ENCODE peak calls at places on chromosomes 12 and 14, in five cellular contexts. U, G, D, L and C are unnamed samples.

GRCh38 chr12:117580718-117581062 is 219.3 kb upstream of the NOS1 start:
- DNase-seq in U (peak; percentile 11), G (peak; percentile 47), D (no peak), L (peak; percentile 47), C (peak; percentile 97)

GRCh38 chr12:106021516-106021915 is 117.2 kb downstream of the NUAK1 start:
- DNase-seq in U (no peak), G (no peak), D (no peak), L (no peak), C (no peak)

GRCh38 chr12:96197503-96198272 is 3.5 kb downstream of the ELK3 start:
- DNase-seq in U (no peak), G (no peak), D (peak; percentile 96), L (peak; percentile 96), C (no peak)

GRCh38 chr14:34614638-34615037 is 15.3 kb downstream of the SNX6 start:
- DNase-seq in U (no peak), G (no peak), D (no peak), L (no peak), C (no peak)

GRCh38 chr12:75779891-75780501 is 251.6 kb downstream of the PHLDA1 start:
- DNase-seq in U (no peak), G (no peak), D (no peak), L (no peak), C (no peak)

GRCh38 chr14:97878206-97878605 is 1081.0 kb downstream of the VRK1 start:
- DNase-seq in U (no peak), G (no peak), D (no peak), L (no peak), C (no peak)

GRCh38 chr12:82357340-82357739 is 847 bp downstream of the CCDC59 start:
- DNase-seq in U (no peak), G (no peak), D (peak; percentile 48), L (no peak), C (no peak)

GRCh38 chr12:47705571-47706425 is at the start of gene RPAP3:
- DNase-seq in U (peak; percentile 98), G (peak; percentile 97), D (peak; percentile 99), L (peak; percentile 95), C (peak; percentile 98)

DNA sequence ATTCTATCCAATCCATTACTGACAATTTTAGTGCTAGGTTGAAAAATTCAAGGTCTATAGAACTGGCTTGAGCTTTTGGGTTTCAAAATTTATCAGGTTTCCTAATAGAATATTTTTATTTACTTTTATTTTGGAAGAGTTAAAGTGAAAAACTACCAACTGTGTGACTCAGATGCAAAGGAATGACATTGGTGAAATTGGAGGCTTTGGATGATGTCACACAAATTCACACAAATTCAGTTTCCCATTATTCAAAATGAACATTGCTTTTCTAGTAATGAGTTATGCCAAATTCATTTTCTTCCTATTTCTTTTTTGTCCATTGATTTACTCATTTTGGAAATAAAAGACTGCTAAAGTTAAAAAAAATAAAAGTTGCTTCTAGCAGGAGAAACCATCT is 186.9 kb downstream of the ALX1 start:
- DNase-seq in U (no peak), G (no peak), D (peak; percentile 37), L (peak; percentile 66), C (no peak)
- TF ChIP-seq EZH2phosphoT487 in U (no peak), G (no peak), D (no peak), L (no peak), C (no peak)

GRCh38 chr12:93852067-93852466 is 174.9 kb downstream of the CRADD start:
- DNase-seq in U (no peak), G (no peak), D (no peak), L (no peak), C (no peak)
- H2AFZ ChIP-seq in U (no peak overlapping the region), G (no peak overlapping the region), D (no peak overlapping the region), L (no peak overlapping the region), C (no peak overlapping the region)

DNA sequence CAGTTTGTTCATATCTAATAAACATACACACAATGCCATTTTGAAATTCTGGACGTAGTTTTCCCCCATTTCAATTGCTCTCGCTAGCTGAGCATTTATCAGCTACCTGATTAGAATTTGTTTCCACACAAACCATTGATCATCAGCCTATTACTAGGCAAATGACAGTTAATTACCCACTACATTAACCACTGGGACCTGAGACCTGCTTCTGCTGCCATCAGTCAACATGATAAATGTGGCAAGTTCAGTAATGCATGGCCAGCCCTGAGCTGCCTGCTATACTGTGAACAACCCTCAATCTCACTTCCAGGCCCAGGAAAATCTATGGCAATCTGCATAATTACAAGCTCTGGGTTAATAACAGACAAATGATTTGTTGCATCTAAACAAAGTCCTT is 43.5 kb downstream of the LMO3 start:
- DNase-seq in U (no peak), G (no peak), D (no peak), L (no peak), C (no peak)
- TF ChIP-seq EZH2phosphoT487 in U (no peak), G (no peak), D (no peak), L (no peak), C (no peak)

DNA sequence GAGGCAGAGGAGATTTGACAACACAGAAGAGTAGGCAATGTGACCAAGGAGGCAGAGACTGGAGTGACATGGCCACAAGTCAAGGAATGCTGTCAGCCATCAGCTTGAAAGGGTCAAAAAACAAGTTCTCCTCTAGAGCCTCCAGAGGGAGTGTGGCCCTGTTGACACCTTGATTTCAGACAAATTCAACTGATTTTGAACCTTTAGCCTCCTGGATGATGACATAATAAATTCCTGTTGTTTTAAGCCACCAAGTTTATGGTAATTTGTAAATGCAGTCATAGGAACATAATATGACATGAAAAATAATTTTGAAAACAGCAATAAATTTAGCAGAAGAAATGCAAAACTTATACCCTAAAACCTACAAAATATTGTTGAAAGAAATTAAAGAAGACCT is 8.5 kb upstream of the NGDN start:
- DNase-seq in U (no peak), G (no peak), D (no peak), L (no peak), C (peak; percentile 41)
- H2AFZ ChIP-seq in U (no peak overlapping the region), G (no peak overlapping the region), D (no peak overlapping the region), L (no peak overlapping the region), C (no peak overlapping the region)

DNA sequence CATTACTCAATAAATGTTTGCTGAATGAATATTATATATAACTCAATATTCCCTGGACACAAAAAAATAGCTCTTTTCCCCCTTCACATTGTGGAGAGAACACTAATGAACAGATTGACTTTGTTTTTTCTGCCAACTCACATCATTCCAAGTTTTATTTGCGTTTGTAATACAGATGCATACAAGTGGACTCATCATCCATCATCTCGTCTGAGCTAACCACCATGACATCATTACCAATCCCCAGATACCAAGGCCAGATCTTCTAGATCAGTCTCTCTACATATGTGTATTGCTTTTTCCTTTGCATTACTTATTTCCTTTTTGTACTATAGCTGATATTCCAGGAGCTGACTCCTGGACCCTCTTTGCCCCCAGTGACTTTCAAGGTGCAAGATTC is 193.0 kb upstream of the EEA1 start:
- DNase-seq in U (no peak), G (no peak), D (peak; percentile 69), L (peak; percentile 54), C (no peak)
- TF ChIP-seq EZH2phosphoT487 in U (no peak), G (no peak), D (no peak), L (no peak), C (no peak)

GRCh38 chr12:52873832-52874572 is 25.2 kb upstream of the KRT78 start:
- DNase-seq in U (peak; percentile 96), G (no peak), D (peak; percentile 99), L (peak; percentile 95), C (peak; percentile 63)
- H2AFZ ChIP-seq in U (peak overlapping the region; percentile 30), G (no peak overlapping the region), D (peak overlapping the region; percentile 57), L (peak overlapping the region; percentile 39), C (peak overlapping the region; percentile 98)

GRCh38 chr12:20264608-20265114 is 103.7 kb upstream of the PDE3A start:
- DNase-seq in U (no peak), G (no peak), D (no peak), L (no peak), C (peak; percentile 92)

GRCh38 chr12:20268771-20269170 is 99.6 kb upstream of the PDE3A start:
- DNase-seq in U (no peak), G (no peak), D (no peak), L (no peak), C (no peak)

GRCh38 chr12:20270557-20270956 is 97.8 kb upstream of the PDE3A start:
- DNase-seq in U (no peak), G (no peak), D (no peak), L (no peak), C (no peak)

GRCh38 chr12:20269352-20270067 is 98.8 kb upstream of the PDE3A start:
- DNase-seq in U (peak; percentile 4), G (no peak), D (no peak), L (no peak), C (no peak)

GRCh38 chr12:20268121-20268732 is 100.1 kb upstream of the PDE3A start:
- DNase-seq in U (no peak), G (no peak), D (peak; percentile 55), L (peak; percentile 41), C (peak; percentile 5)
- TF ChIP-seq EZH2phosphoT487 in U (no peak), G (no peak), D (no peak), L (no peak), C (no peak)

DNA sequence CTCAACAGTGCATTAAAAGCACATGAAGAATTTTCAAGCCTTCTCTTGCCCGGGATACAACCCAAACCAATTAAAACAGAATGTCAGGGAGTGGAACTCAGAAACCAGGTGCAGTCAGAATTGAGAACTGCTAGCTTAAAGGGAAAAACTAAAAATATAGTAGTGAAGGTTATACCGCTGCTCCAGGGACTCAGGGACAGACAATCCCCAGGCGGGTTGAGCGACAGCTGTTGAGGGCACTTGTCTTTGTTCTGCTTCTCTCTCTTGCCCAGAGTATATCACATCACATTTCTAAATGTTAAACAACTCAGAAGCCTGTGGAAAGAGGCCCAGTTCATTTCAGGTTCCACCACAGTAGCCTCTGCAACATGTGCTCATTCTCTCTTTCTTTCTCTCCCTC is 93.1 kb downstream of the SLC5A8 start:
- DNase-seq in U (no peak), G (no peak), D (no peak), L (no peak), C (no peak)
- H2AFZ ChIP-seq in U (no peak overlapping the region), G (no peak overlapping the region), D (no peak overlapping the region), L (no peak overlapping the region), C (no peak overlapping the region)